ENCODE peak calls at places on chromosome 22, in eight cellular contexts. J is CD4-positive, alpha-beta memory T cell; L is HCT116; B is psoas muscle; W is GM23338; K is heart right ventricle; Z is ovary; P is H9. U is an unnamed sample. For H3K4me1, the result is how much of the 10 kb centered on the place peaks cover.

GRCh38 chr22:31250740-31251330 is 38.7 kb downstream of the LIMK2 start:
- DNase-seq in P (no peak), W (no peak), B (no peak), J (no peak), K (peak), Z (no peak), L (no peak), U (no peak)

GRCh38 chr22:32053165-32053755 is 10.2 kb downstream of the SLC5A1 start:
- DNase-seq in K (no peak), Z (no peak), P (no peak), W (no peak), B (no peak), L (no peak), J (no peak), U (no peak)

GRCh38 chr22:31211504-31211861 is 615 bp upstream of the LIMK2 start:
- DNase-seq in Z (no peak), P (no peak), J (no peak), L (no peak), W (no peak), B (no peak), K (no peak), U (no peak)

GRCh38 chr22:18987765-18988164 is 51.7 kb upstream of the PRODH start:
- DNase-seq in L (no peak), K (no peak), P (peak), Z (no peak), B (no peak), J (no peak), W (peak), U (no peak)

GRCh38 chr22:48500481-48501230 is 1327.0 kb downstream of the BRD1 start:
- DNase-seq in K (no peak), B (no peak), J (no peak), W (no peak), Z (no peak), P (peak), L (no peak), U (no peak)

GRCh38 chr22:49606562-49606961 is 221.1 kb downstream of the BRD1 start:
- DNase-seq in J (no peak), K (no peak), L (no peak), W (no peak), Z (no peak), P (no peak), B (no peak), U (no peak)

GRCh38 chr22:38833061-38833460 is 10.8 kb downstream of the NPTXR start:
- DNase-seq in K (no peak), L (no peak), P (no peak), B (no peak), J (no peak), W (no peak), Z (no peak), U (no peak)

GRCh38 chr22:19173047-19174035 is 5.2 kb downstream of the SLC25A1 start:
- DNase-seq in J (no peak), Z (no peak), P (no peak), W (no peak), L (no peak), K (no peak), B (no peak), U (no peak)

GRCh38 chr22:19756288-19757128 is 4.1 kb upstream of the TBX1 start:
- DNase-seq in K (no peak), P (peak), B (no peak), W (peak), Z (no peak), L (peak), J (peak), U (no peak)

GRCh38 chr22:30445438-30445936 is 19.9 kb downstream of the MTFP1 start:
- DNase-seq in J (no peak), W (no peak), K (no peak), L (no peak), P (no peak), B (no peak), Z (no peak), U (no peak)

GRCh38 chr22:32618461-32619140 is 144.0 kb downstream of the FBXO7 start:
- DNase-seq in Z (peak), J (no peak), K (no peak), W (no peak), B (peak), P (no peak), L (no peak), U (peak)

GRCh38 chr22:48705917-48706605 is 1121.6 kb downstream of the BRD1 start:
- DNase-seq in J (no peak), L (no peak), P (no peak), K (no peak), B (no peak), Z (no peak), W (no peak), U (no peak)

GRCh38 chr22:36865346-36865745 is 4.5 kb downstream of the NCF4 start:
- DNase-seq in W (peak), Z (no peak), K (no peak), B (no peak), P (peak), J (no peak), L (no peak), U (no peak)

GRCh38 chr22:39176673-39177455 is 24.4 kb upstream of the CBX7 start:
- DNase-seq in Z (peak), J (no peak), L (no peak), K (no peak), B (no peak), W (peak), P (peak), U (no peak)

GRCh38 chr22:20758688-20759087 is 15.2 kb upstream of the SERPIND1 start:
- DNase-seq in L (no peak), J (no peak), B (no peak), W (peak), Z (no peak), K (no peak), P (peak), U (no peak)

GRCh38 chr22:41217553-41218157 is 12.5 kb downstream of the L3MBTL2 start:
- DNase-seq in P (peak), Z (peak), W (peak), K (peak), J (peak), L (no peak), B (peak), U (peak)

GRCh38 chr22:27874756-27875155 is 44.3 kb downstream of the PITPNB start:
- DNase-seq in L (no peak), J (no peak), P (no peak), W (no peak), K (no peak), B (no peak), Z (no peak), U (no peak)

GRCh38 chr22:27874185-27874584 is 44.9 kb downstream of the PITPNB start:
- DNase-seq in J (no peak), W (no peak), B (no peak), Z (no peak), P (no peak), K (no peak), L (no peak), U (no peak)

GRCh38 chr22:27871306-27872014 is 47.6 kb downstream of the PITPNB start:
- DNase-seq in L (no peak), B (no peak), P (no peak), W (no peak), Z (no peak), K (no peak), J (no peak), U (no peak)

GRCh38 chr22:27872488-27872887 is 46.6 kb downstream of the PITPNB start:
- DNase-seq in Z (no peak), K (no peak), P (no peak), B (no peak), J (no peak), L (no peak), W (no peak), U (no peak)

DNA sequence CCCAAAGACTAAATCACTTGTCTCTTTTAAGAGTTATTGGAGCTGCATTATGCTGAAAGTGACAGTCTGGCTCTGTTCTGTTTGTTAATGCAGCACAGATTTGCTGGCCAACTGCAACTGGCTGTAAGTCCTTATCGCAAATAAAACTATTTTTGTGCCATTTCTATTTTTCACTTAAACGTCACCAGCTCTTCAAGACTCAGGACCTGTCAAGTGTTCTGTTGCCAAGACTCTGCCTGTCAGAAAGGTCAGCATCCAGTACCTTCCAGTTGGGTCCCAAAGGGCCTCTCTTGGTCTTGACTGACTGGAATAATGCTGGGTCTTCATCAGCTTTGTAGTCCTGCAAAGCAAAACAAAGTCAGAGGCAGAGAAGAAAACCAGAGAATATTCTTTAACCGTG is 45.6 kb downstream of the PITPNB start:
- DNase-seq in B (no peak), W (no peak), K (peak), L (no peak), P (no peak), J (no peak), Z (no peak), U (peak)
- H3K4me1 ChIP-seq in B (under half), W (under half), K (half or more), L (under half), P (under half), J (under half), Z (under half), U (half or more)

DNA sequence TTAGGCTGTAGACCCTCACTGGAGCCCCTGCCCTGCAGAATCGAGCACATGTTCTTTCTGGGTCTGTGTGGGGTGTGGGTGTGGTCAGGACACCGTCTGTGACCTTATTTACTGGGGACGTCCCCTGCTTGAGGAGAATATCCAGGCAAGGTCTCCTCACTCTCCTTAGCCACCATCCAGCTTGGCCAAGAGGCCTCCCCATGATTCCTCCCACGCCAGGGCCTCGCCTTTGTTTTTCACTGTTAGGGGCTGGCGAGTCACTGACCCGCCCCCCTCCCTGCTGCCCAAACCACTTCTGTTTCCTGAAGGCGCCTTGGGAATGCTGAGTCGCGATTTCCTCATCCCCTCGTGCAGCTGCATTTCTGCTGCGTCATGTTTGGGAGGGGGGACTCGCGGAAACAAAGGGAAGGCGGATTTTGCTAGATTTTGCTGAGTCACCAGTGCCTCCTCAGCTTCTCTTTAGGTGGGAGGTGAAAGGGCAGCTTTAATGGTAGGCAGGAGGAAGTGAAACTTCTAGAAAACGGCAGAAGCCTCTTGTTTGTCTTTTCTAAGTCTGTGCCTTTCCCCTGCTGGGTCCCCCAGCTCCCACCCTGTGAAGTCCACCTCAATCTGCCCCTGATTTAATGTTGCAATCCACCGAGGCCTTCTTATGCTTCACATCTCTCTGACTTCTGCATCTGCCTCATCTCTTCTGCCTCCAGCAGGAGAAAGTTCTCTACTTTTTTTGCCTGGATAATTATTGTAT is 4.0 kb upstream of the HMOX1 start:
- DNase-seq in J (no peak), Z (peak), K (peak), W (peak), P (peak), B (peak), L (peak), U (peak)
- H3K4me1 ChIP-seq in J (under half), Z (under half), K (under half), W (half or more), P (under half), B (under half), L (half or more), U (under half)

GRCh38 chr22:23752750-23753149 is 1.5 kb downstream of the VPREB3 start:
- DNase-seq in P (no peak), L (no peak), J (no peak), W (no peak), K (no peak), B (no peak), Z (no peak), U (no peak)
- H3K4me1 ChIP-seq in P (under half), L (under half), J (under half), W (under half), K (under half), B (under half), Z (under half), U (under half)

GRCh38 chr22:43006753-43007152 is 8.2 kb downstream of the PACSIN2 start:
- DNase-seq in L (no peak), W (no peak), B (no peak), P (no peak), Z (no peak), J (no peak), K (no peak), U (no peak)
- H3K4me1 ChIP-seq in L (half or more), W (half or more), B (under half), P (under half), Z (under half), J (half or more), K (under half), U (under half)

GRCh38 chr22:17913705-17914282 is 110.6 kb downstream of the MICAL3 start:
- DNase-seq in P (no peak), J (no peak), W (no peak), L (no peak), B (no peak), Z (no peak), K (no peak), U (no peak)
- H3K4me1 ChIP-seq in P (under half), J (under half), W (under half), L (under half), B (half or more), Z (under half), K (half or more), U (under half)

DNA sequence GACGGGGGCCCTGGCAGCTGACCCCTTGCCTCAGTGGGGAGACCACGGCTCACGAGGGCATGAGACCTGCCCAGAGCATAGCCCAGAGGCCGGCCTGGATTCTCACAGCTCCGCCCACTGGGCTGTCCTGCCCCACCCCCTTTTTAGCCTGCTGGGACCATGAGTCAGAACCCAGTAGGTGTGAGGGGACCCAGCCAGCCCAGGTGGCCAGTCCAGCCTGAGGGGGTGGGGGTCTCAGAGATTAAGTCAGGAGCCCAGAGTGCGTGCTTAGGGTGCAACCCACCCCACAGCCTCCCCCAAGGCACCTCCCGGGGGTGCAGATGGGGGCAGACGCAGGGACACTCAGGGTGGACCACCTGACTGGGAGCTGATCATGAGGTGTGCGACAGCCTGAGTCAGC is 40.1 kb upstream of the PPARA start:
- DNase-seq in Z (peak), P (peak), J (no peak), W (no peak), K (no peak), B (no peak), L (no peak), U (no peak)
- H3K4me1 ChIP-seq in Z (half or more), P (under half), J (under half), W (under half), K (half or more), B (half or more), L (half or more), U (half or more)

GRCh38 chr22:40179535-40179934 is 1.8 kb downstream of the TNRC6B start:
- DNase-seq in B (no peak), Z (no peak), W (no peak), P (no peak), L (no peak), K (no peak), J (no peak), U (no peak)

GRCh38 chr22:40180403-40180802 is 2.7 kb downstream of the TNRC6B start:
- DNase-seq in L (no peak), J (no peak), W (no peak), Z (no peak), B (no peak), P (no peak), K (no peak), U (no peak)

GRCh38 chr22:40176921-40177737 is 596 bp upstream of the TNRC6B start:
- DNase-seq in P (peak), Z (peak), L (no peak), B (peak), W (peak), J (peak), K (no peak), U (peak)

GRCh38 chr22:40177738-40178416 is at the start of gene TNRC6B:
- DNase-seq in Z (peak), P (peak), K (peak), W (peak), J (peak), L (peak), B (peak), U (peak)

GRCh38 chr22:40178417-40179409 is 988 bp downstream of the TNRC6B start:
- DNase-seq in Z (no peak), J (peak), B (no peak), W (peak), K (no peak), L (no peak), P (peak), U (no peak)
- H3K4me1 ChIP-seq in Z (under half), J (half or more), B (half or more), W (under half), K (half or more), L (under half), P (under half), U (half or more)

U was measured in heart left ventricle.